ENCODE peak calls at places on chromosomes 3 and 15, in five cellular contexts. Z is Peyer's patch; J is activated effector memory CD4-positive, alpha-beta T cell treated with anti-CD3 and anti-CD28 coated beads, Interleukin-2, amount 50 U/mL, for 16 hours; G is NCI-H510A treated with DMSO at 0.1 percent for 48 hours; O is GDM1. B is an unnamed sample.

GRCh38 chr3:50242778-50243551 is 7.0 kb downstream of the GNAI2 start:
- DNase-seq in G (no peak), J (peak), Z (peak), O (peak), B (no peak)

GRCh38 chr3:196966526-196967401 is 1.9 kb downstream of the PIGZ start:
- DNase-seq in J (no peak), O (no peak), G (no peak), Z (no peak), B (no peak)

GRCh38 chr3:32557640-32558352 is 12.9 kb downstream of the DYNC1LI1 start:
- DNase-seq in G (peak), Z (no peak), O (no peak), J (no peak), B (no peak)

GRCh38 chr3:159839561-159840379 is 148.9 kb upstream of the IL12A start:
- DNase-seq in G (no peak), Z (no peak), O (no peak), J (no peak), B (no peak)

GRCh38 chr3:100006570-100007271 is 107.6 kb downstream of the FILIP1L start:
- DNase-seq in G (no peak), J (no peak), Z (no peak), O (no peak), B (no peak)

GRCh38 chr15:60591491-60592385 is 112.8 kb upstream of the ICE2 start:
- DNase-seq in J (peak), Z (no peak), G (no peak), O (no peak), B (peak)

GRCh38 chr3:152241142-152242067 is 27.3 kb upstream of the MBNL1 start:
- DNase-seq in Z (no peak), G (no peak), J (no peak), O (no peak), B (no peak)

GRCh38 chr15:98583758-98584157 is 64.6 kb upstream of the IGF1R start:
- DNase-seq in O (no peak), G (no peak), J (no peak), Z (no peak), B (no peak)

GRCh38 chr3:124814620-124815421 is 72.3 kb downstream of the ITGB5 start:
- DNase-seq in J (no peak), Z (no peak), G (no peak), O (no peak), B (no peak)

GRCh38 chr3:43034911-43035310 is 55.8 kb downstream of the GASK1A start:
- DNase-seq in Z (no peak), J (no peak), O (no peak), G (no peak), B (no peak)

GRCh38 chr15:69729167-69729748 is 276.6 kb downstream of the RPLP1 start:
- DNase-seq in J (peak), Z (peak), G (no peak), O (no peak), B (no peak)

GRCh38 chr3:131901686-131902085 is 133.1 kb downstream of the CPNE4 start:
- DNase-seq in J (no peak), Z (no peak), G (no peak), O (no peak), B (no peak)

GRCh38 chr3:41118461-41119385 is 80.6 kb upstream of the CTNNB1 start:
- DNase-seq in J (no peak), G (no peak), Z (no peak), O (no peak), B (no peak)

GRCh38 chr3:8458235-8458634 is 43.4 kb upstream of the LMCD1 start:
- DNase-seq in J (no peak), Z (no peak), O (no peak), G (no peak), B (no peak)

GRCh38 chr3:68878322-68878721 is 54.0 kb downstream of the TAFA4 start:
- DNase-seq in G (no peak), J (no peak), O (no peak), Z (no peak), B (no peak)

GRCh38 chr3:127071597-127072001 is 88.7 kb downstream of the PLXNA1 start:
- DNase-seq in Z (no peak), O (no peak), G (no peak), J (peak), B (peak)

GRCh38 chr3:71926242-71926560 is 141.3 kb upstream of the PROK2 start:
- DNase-seq in O (no peak), J (no peak), G (peak), Z (no peak), B (no peak)

GRCh38 chr3:127197300-127198150 is 4.6 kb downstream of the PRR23E start:
- DNase-seq in G (no peak), J (no peak), O (no peak), Z (no peak), B (no peak)

GRCh38 chr3:115052906-115053305 is 94.2 kb downstream of the ZBTB20 start:
- DNase-seq in G (no peak), J (no peak), O (no peak), Z (no peak), B (no peak)

GRCh38 chr3:26630669-26631384 is 8.3 kb downstream of the LRRC3B start:
- DNase-seq in Z (no peak), O (no peak), J (no peak), G (no peak), B (no peak)

GRCh38 chr3:120224249-120224648 is 60.8 kb downstream of the GPR156 start:
- DNase-seq in O (no peak), G (no peak), Z (no peak), J (no peak), B (no peak)

GRCh38 chr15:40266828-40267304 is 16.0 kb downstream of the ANKRD63 start:
- DNase-seq in Z (no peak), J (no peak), G (no peak), O (no peak), B (peak)

GRCh38 chr3:132537297-132537696 is 59.8 kb upstream of the ACKR4 start:
- DNase-seq in Z (no peak), G (no peak), O (no peak), J (no peak), B (no peak)

GRCh38 chr3:100027321-100027720 is 87.0 kb downstream of the FILIP1L start:
- DNase-seq in G (no peak), O (no peak), Z (no peak), J (no peak), B (no peak)

GRCh38 chr15:90020041-90020735 is 19.1 kb downstream of the ZNF710 start:
- DNase-seq in O (peak), J (no peak), G (no peak), Z (no peak), B (peak)

B was measured in RWPE2.